ENCODE peak calls at places on chromosomes 6 and 20, in eight cellular contexts. X, D, W, P, N, M, A and I are unnamed samples.

GRCh38 chr20:61608275-61609085 is 356.4 kb downstream of the CDH4 start:
- DNase-seq in P (no peak), D (no peak), X (no peak), A (no peak), W (peak; percentile 68), M (peak; percentile 33), N (no peak), I (no peak)

GRCh38 chr6:31680841-31681671 is at the start of gene LY6G5C:
- DNase-seq in D (peak; percentile 67), N (peak; percentile 73), A (peak; percentile 82), X (peak; percentile 43), M (peak; percentile 87), W (peak; percentile 56), P (peak; percentile 57), I (no peak)

GRCh38 chr20:62676976-62677375 is 31.7 kb upstream of the NTSR1 start:
- DNase-seq in N (no peak), M (no peak), W (no peak), D (no peak), A (no peak), X (no peak), P (no peak), I (no peak)

GRCh38 chr20:62129731-62130531 is 7.7 kb downstream of the LSM14B start:
- DNase-seq in X (no peak), P (no peak), M (no peak), W (no peak), D (no peak), A (no peak), N (no peak), I (no peak)

GRCh38 chr6:9543649-9544048 is 871.2 kb downstream of the TFAP2A start:
- DNase-seq in M (no peak), D (no peak), W (no peak), A (no peak), P (no peak), X (no peak), N (no peak), I (no peak)

GRCh38 chr6:119467478-119468081 is 118.0 kb upstream of the MAN1A1 start:
- DNase-seq in A (no peak), P (no peak), W (no peak), D (no peak), X (no peak), M (no peak), N (no peak), I (no peak)

GRCh38 chr6:3797231-3798200 is 46.0 kb upstream of the PXDC1 start:
- DNase-seq in A (no peak), P (no peak), N (peak; percentile 27), M (no peak), W (no peak), D (peak; percentile 34), X (no peak), I (no peak)

GRCh38 chr6:154595538-154595937 is 85.1 kb upstream of the CNKSR3 start:
- DNase-seq in N (no peak), X (no peak), A (no peak), D (no peak), W (no peak), P (no peak), M (no peak), I (no peak)

GRCh38 chr6:43081043-43081442 is 4.9 kb downstream of the PTK7 start:
- DNase-seq in M (peak; percentile 52), D (no peak), P (no peak), W (no peak), A (no peak), X (no peak), N (no peak), I (no peak)

GRCh38 chr6:41683460-41684310 is 45.4 kb downstream of the MDFI start:
- DNase-seq in M (peak; percentile 94), A (peak; percentile 83), W (peak; percentile 78), D (peak; percentile 65), N (peak; percentile 63), P (peak; percentile 76), X (peak; percentile 74), I (peak; percentile 65)

GRCh38 chr6:158545043-158545966 is 14.6 kb upstream of the TMEM181 start:
- DNase-seq in W (no peak), M (no peak), A (no peak), P (no peak), X (no peak), N (no peak), D (no peak), I (no peak)

GRCh38 chr6:169824021-169824420 is 72.6 kb downstream of the ERMARD start:
- DNase-seq in N (no peak), D (no peak), W (no peak), M (no peak), X (no peak), A (no peak), P (no peak), I (no peak)

GRCh38 chr6:114987281-114987680 is 644.5 kb upstream of the HS3ST5 start:
- DNase-seq in X (no peak), N (no peak), M (no peak), W (no peak), A (no peak), P (no peak), D (no peak), I (no peak)

GRCh38 chr6:70080443-70081062 is 214.2 kb downstream of the COL19A1 start:
- DNase-seq in A (no peak), N (no peak), W (no peak), D (no peak), M (no peak), X (no peak), P (no peak), I (no peak)

GRCh38 chr6:139291813-139292619 is at the start of gene TXLNB:
- DNase-seq in X (peak; percentile 66), A (peak; percentile 78), D (no peak), N (peak; percentile 73), W (no peak), M (no peak), P (peak; percentile 76), I (peak; percentile 73)

GRCh38 chr20:62370115-62370806 is 3.1 kb upstream of the LAMA5 start:
- DNase-seq in W (no peak), X (no peak), A (peak; percentile 45), N (no peak), D (no peak), M (peak; percentile 48), P (peak; percentile 47), I (no peak)

GRCh38 chr20:21509597-21510331 is 4.1 kb downstream of the NKX2-2 start:
- DNase-seq in P (no peak), M (no peak), W (no peak), X (no peak), A (no peak), N (no peak), D (no peak), I (no peak)

GRCh38 chr6:124993327-124993726 is 31.1 kb downstream of the RNF217 start:
- DNase-seq in D (no peak), W (no peak), N (no peak), A (no peak), P (no peak), X (no peak), M (no peak), I (no peak)

GRCh38 chr6:18221288-18221615 is 43.1 kb downstream of the DEK start:
- DNase-seq in W (no peak), P (no peak), D (no peak), X (no peak), N (no peak), M (no peak), A (no peak), I (no peak)

GRCh38 chr20:43767686-43768474 is 41.1 kb upstream of the GTSF1L start:
- DNase-seq in X (no peak), P (no peak), W (no peak), M (no peak), A (no peak), N (no peak), D (no peak), I (no peak)

GRCh38 chr6:312704-313485 is 20.6 kb downstream of the DUSP22 start:
- DNase-seq in P (no peak), A (no peak), D (no peak), W (no peak), M (no peak), X (no peak), N (no peak), I (no peak)

GRCh38 chr20:2429061-2429460 is 41.5 kb downstream of the SNRPB start:
- DNase-seq in X (no peak), D (no peak), M (no peak), W (no peak), P (no peak), A (no peak), N (no peak), I (no peak)

GRCh38 chr6:168355716-168356522 is 36.3 kb upstream of the DACT2 start:
- DNase-seq in M (peak; percentile 86), X (no peak), P (peak; percentile 35), N (peak; percentile 47), D (peak; percentile 66), A (peak; percentile 61), W (peak; percentile 29), I (no peak)

GRCh38 chr6:35016417-35017221 is 124.5 kb downstream of the TCP11 start:
- DNase-seq in N (peak; percentile 41), W (no peak), P (no peak), X (no peak), M (no peak), A (peak; percentile 32), D (no peak), I (no peak)

GRCh38 chr20:60467078-60467477 is 508.9 kb downstream of the CDH26 start:
- DNase-seq in P (no peak), A (no peak), N (no peak), D (no peak), X (no peak), M (no peak), W (no peak), I (no peak)

GRCh38 chr6:133547136-133547535 is 306.0 kb downstream of the EYA4 start:
- DNase-seq in P (no peak), M (no peak), D (no peak), X (no peak), N (no peak), W (no peak), A (no peak), I (no peak)

GRCh38 chr6:33898771-33899170 is 95.0 kb upstream of the MLN start:
- DNase-seq in D (no peak), W (no peak), M (no peak), A (no peak), X (no peak), N (no peak), P (no peak), I (no peak)

GRCh38 chr6:144581807-144582537 is 296.8 kb downstream of the UTRN start:
- DNase-seq in M (peak; percentile 24), W (peak; percentile 11), X (no peak), A (no peak), D (peak; percentile 5), P (no peak), N (peak; percentile 60), I (no peak)

GRCh38 chr6:39266375-39266774 is 37.1 kb upstream of the KCNK5 start:
- DNase-seq in X (no peak), M (no peak), A (no peak), D (no peak), W (no peak), N (no peak), P (no peak), I (no peak)

GRCh38 chr6:159982726-159983506 is 14.0 kb downstream of the IGF2R start:
- DNase-seq in X (no peak), M (no peak), N (peak; percentile 70), D (no peak), P (no peak), A (no peak), W (no peak), I (peak; percentile 55)

GRCh38 chr20:56328861-56329260 is 29.9 kb upstream of the FAM210B start:
- DNase-seq in N (peak; percentile 21), X (no peak), A (no peak), M (no peak), P (no peak), D (no peak), W (no peak), I (no peak)

GRCh38 chr6:53766930-53767329 is 27.9 kb upstream of the LRRC1 start:
- DNase-seq in A (no peak), N (no peak), M (no peak), P (no peak), D (no peak), W (no peak), X (no peak), I (no peak)